ENCODE peak calls at places on chromosomes 6 and 20, in six cellular contexts. F is keratinocyte, H is progenitor cell of endocrine pancreas, Z is adrenal gland, G is suprapubic skin, O is colonic mucosa. E is an unnamed sample.

GRCh38 chr6:112234596-112234995 is 19.8 kb downstream of the LAMA4 start:
- DNase-seq in F (no peak), H (no peak), Z (no peak), G (no peak), O (no peak), E (no peak)

GRCh38 chr6:114068119-114068518 is 97.2 kb upstream of the HDAC2 start:
- DNase-seq in F (no peak), H (no peak), Z (no peak), G (no peak), O (no peak), E (no peak)

GRCh38 chr20:56358600-56359211 is at the start of gene FAM210B:
- DNase-seq in F (peak), H (peak), Z (peak), G (peak), O (peak), E (peak)

GRCh38 chr6:18693923-18694322 is 306.8 kb downstream of the RNF144B start:
- DNase-seq in F (no peak), H (no peak), Z (no peak), G (no peak), O (no peak), E (no peak)

GRCh38 chr6:112415366-112415765 is 68.2 kb downstream of the RFPL4B start:
- DNase-seq in F (no peak), H (no peak), Z (no peak), G (no peak), O (no peak), E (no peak)

GRCh38 chr6:106046116-106046853 is 39.9 kb upstream of the PRDM1 start:
- DNase-seq in F (no peak), H (no peak), Z (no peak), G (no peak), O (no peak), E (no peak)

GRCh38 chr6:90375681-90376439 is 79.2 kb upstream of the BACH2 start:
- DNase-seq in F (no peak), H (no peak), Z (no peak), G (no peak), O (no peak), E (peak)

GRCh38 chr20:483791-484644 is 21.7 kb upstream of the TBC1D20 start:
- DNase-seq in F (no peak), H (no peak), Z (peak), G (no peak), O (no peak), E (no peak)

GRCh38 chr20:62198496-62198895 is 15.7 kb downstream of the MTG2 start:
- DNase-seq in F (no peak), H (no peak), Z (no peak), G (peak), O (no peak), E (no peak)

GRCh38 chr6:25389501-25389900 is 110.3 kb downstream of the CARMIL1 start:
- DNase-seq in F (peak), H (no peak), Z (no peak), G (no peak), O (no peak), E (no peak)

GRCh38 chr6:97925504-97925903 is 642.5 kb upstream of the MMS22L start:
- DNase-seq in F (no peak), H (no peak), Z (no peak), G (no peak), O (no peak), E (no peak)
- TF ChIP-seq CTCF in F (no peak), H (peak), Z (no peak), G (no peak), O (no peak), E (no peak)

DNA sequence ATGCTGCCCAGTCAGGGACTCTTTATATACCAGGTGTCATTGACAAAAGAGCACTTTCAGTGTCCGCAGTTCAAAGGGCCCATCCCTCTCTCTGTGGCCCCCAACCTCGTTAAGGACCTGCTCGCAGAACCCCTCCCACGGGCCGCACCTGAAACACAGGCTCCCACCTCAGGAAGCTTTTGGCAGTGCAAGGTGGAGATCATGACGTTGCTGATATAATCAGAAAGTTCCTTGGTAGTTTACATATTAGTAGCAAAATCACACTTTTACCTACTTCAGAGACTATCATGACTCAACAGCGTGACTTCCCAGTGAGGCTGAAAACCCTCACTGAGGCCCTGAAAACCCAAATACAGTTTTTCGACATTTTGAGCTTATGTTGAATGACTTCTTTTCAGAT is 4.1 kb downstream of the TTLL2 start:
- DNase-seq in F (no peak), H (no peak), Z (no peak), G (no peak), O (no peak), E (no peak)
- TF ChIP-seq CTCF in F (no peak), H (no peak), Z (no peak), G (no peak), O (no peak), E (no peak)

GRCh38 chr6:40727272-40727671 is 140.1 kb upstream of the LRFN2 start:
- DNase-seq in F (no peak), H (no peak), Z (no peak), G (no peak), O (no peak), E (no peak)
- TF ChIP-seq CTCF in F (no peak), H (no peak), Z (no peak), G (no peak), O (no peak), E (no peak)

GRCh38 chr20:25173886-25174308 is 21.6 kb upstream of the ENTPD6 start:
- DNase-seq in F (no peak), H (no peak), Z (no peak), G (no peak), O (peak), E (no peak)

GRCh38 chr20:25176184-25176583 is 19.3 kb upstream of the ENTPD6 start:
- DNase-seq in F (no peak), H (no peak), Z (no peak), G (no peak), O (no peak), E (no peak)

GRCh38 chr20:25177890-25178321 is 17.6 kb upstream of the ENTPD6 start:
- DNase-seq in F (no peak), H (no peak), Z (no peak), G (no peak), O (no peak), E (no peak)

GRCh38 chr20:25179439-25180089 is 15.9 kb upstream of the ENTPD6 start:
- DNase-seq in F (no peak), H (no peak), Z (no peak), G (no peak), O (no peak), E (no peak)

GRCh38 chr20:25178563-25179438 is 16.7 kb upstream of the ENTPD6 start:
- DNase-seq in F (peak), H (no peak), Z (no peak), G (no peak), O (no peak), E (no peak)
- TF ChIP-seq CTCF in F (peak), H (peak), Z (peak), G (peak), O (peak), E (no peak)

GRCh38 chr6:21587182-21587924 is 6.2 kb upstream of the SOX4 start:
- DNase-seq in F (no peak), H (peak), Z (peak), G (peak), O (peak), E (peak)

GRCh38 chr6:21588812-21589811 is 4.4 kb upstream of the SOX4 start:
- DNase-seq in F (no peak), H (peak), Z (peak), G (peak), O (peak), E (peak)

GRCh38 chr6:21586300-21586699 is 7.3 kb upstream of the SOX4 start:
- DNase-seq in F (no peak), H (no peak), Z (no peak), G (no peak), O (no peak), E (no peak)

GRCh38 chr6:21586760-21587181 is 6.8 kb upstream of the SOX4 start:
- DNase-seq in F (no peak), H (peak), Z (no peak), G (peak), O (peak), E (no peak)

DNA sequence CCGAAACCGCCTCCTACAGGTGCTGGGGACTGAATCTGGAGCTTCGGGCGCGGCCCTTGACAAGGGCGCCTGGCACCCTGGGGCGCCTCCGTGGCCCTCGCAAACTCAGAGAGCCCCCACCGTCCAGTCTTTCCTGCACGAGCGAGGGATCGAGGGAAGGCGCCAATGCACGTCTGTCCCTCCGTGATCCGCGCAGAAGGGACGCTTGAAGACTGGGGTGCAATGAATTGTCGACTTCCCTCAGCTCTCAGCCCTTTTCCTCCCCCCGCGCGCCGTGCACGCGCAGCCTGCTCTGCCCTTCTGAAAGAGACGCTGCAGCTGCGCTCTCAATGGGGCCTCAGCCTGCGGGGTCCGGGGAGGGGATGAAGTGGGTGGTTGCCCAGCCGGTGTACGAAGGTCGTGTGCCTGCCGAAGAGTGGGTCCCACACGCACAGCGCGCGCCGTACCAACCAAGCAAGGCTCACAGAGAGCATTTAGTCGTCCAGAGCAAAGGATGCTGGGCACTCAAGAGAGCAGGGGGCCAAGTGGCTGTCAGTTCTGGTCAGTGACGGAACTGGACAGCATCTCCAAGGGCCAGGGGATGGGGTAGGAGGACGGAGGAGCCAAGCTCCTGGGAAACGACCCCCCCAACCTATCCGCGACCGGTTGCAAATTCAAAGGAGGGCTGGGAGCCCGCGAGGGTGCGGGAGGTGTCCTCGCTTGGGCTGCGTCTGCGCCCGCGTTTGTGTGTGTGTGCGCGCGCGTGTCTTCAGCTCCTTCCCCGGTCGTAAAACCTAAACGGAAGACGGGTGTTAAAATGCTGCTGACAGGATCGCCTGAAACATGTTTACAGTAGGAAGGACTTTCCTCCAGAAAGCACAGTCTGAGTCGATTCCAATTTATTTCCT is 5.4 kb upstream of the SOX4 start:
- DNase-seq in F (no peak), H (peak), Z (peak), G (peak), O (peak), E (peak)
- TF ChIP-seq CTCF in F (no peak), H (no peak), Z (no peak), G (no peak), O (no peak), E (no peak)